ENCODE peak calls at places on chromosome 12, in ten cellular contexts. W, I, D, N, L, A, P, O, K and Y are unnamed samples. For H3K9me3 and H3K27me3, the result is how much of the 10 kb centered on the place peaks cover.

GRCh38 chr12:534216-534615 is 74.5 kb downstream of the B4GALNT3 start:
- DNase-seq in O (no peak), P (no peak), K (no peak), L (no peak), N (no peak), W (no peak), I (no peak), D (no peak), A (no peak), Y (no peak)

GRCh38 chr12:130335517-130336392 is 1.9 kb upstream of the PIWIL1 start:
- DNase-seq in W (peak), K (no peak), O (peak), P (peak), L (peak), N (no peak), A (peak), D (no peak), I (no peak), Y (peak)

GRCh38 chr12:7130537-7130790 is 293 bp downstream of the CLSTN3 start:
- DNase-seq in D (no peak), N (no peak), A (no peak), O (no peak), L (no peak), P (no peak), K (no peak), W (no peak), I (no peak), Y (no peak)

GRCh38 chr12:77357654-77358053 is 292.3 kb upstream of the E2F7 start:
- DNase-seq in I (no peak), P (no peak), N (no peak), W (no peak), O (no peak), A (no peak), K (no peak), D (no peak), L (no peak), Y (no peak)

GRCh38 chr12:112126000-112126431 is 656 bp downstream of the TRAFD1 start:
- DNase-seq in N (no peak), L (no peak), O (no peak), A (no peak), K (no peak), P (no peak), D (no peak), W (no peak), I (no peak), Y (no peak)

GRCh38 chr12:25958254-25959068 is at the start of gene RASSF8:
- DNase-seq in L (no peak), W (peak), O (peak), N (no peak), K (peak), I (peak), D (no peak), A (peak), P (peak), Y (peak)

GRCh38 chr12:123095074-123095694 is 55.7 kb downstream of the PITPNM2 start:
- DNase-seq in K (peak), O (no peak), I (no peak), W (no peak), P (no peak), A (no peak), D (no peak), L (no peak), N (no peak), Y (peak)

GRCh38 chr12:116015525-116015924 is 262.0 kb downstream of the MED13L start:
- DNase-seq in L (no peak), N (no peak), P (peak), A (no peak), K (no peak), W (peak), I (no peak), D (no peak), O (no peak), Y (no peak)

GRCh38 chr12:1173806-1174617 is 183.0 kb downstream of the ERC1 start:
- DNase-seq in O (no peak), A (peak), W (no peak), K (no peak), N (no peak), L (no peak), P (no peak), I (no peak), D (no peak), Y (no peak)

GRCh38 chr12:116516657-116517056 is 42.5 kb upstream of the MAP1LC3B2 start:
- DNase-seq in I (no peak), L (no peak), N (no peak), O (no peak), D (no peak), W (no peak), K (no peak), A (no peak), P (no peak), Y (no peak)

GRCh38 chr12:68788554-68789143 is 19.3 kb upstream of the MDM2 start:
- DNase-seq in O (no peak), P (no peak), W (no peak), K (no peak), I (no peak), N (no peak), A (no peak), D (no peak), L (no peak), Y (no peak)

GRCh38 chr12:122523280-122523679 is 3.5 kb downstream of the RSRC2 start:
- DNase-seq in L (no peak), K (no peak), O (no peak), N (no peak), A (no peak), D (no peak), W (no peak), P (peak), I (no peak), Y (no peak)

GRCh38 chr12:5870183-5870582 is 74.9 kb downstream of the ANO2 start:
- DNase-seq in O (no peak), D (no peak), L (no peak), N (peak), P (no peak), W (no peak), K (no peak), I (no peak), A (no peak), Y (no peak)

GRCh38 chr12:109706398-109706746 is 7.3 kb upstream of the FAM222A start:
- DNase-seq in O (no peak), K (no peak), D (no peak), I (no peak), L (no peak), N (no peak), W (no peak), P (no peak), A (no peak), Y (no peak)
- H3K9me3 ChIP-seq in O (under half), K (under half), D (under half), I (under half), L (under half), N (under half), W (under half), P (under half), A (under half), Y (under half)

GRCh38 chr12:54059668-54060067 is 6.0 kb downstream of the HOXC4 start:
- DNase-seq in I (no peak), P (no peak), W (no peak), A (no peak), N (no peak), O (no peak), L (no peak), D (no peak), K (no peak), Y (no peak)
- H3K27me3 ChIP-seq in I (half or more), P (half or more), W (under half), A (half or more), N (under half), O (under half), L (under half), D (under half), K (under half), Y (under half)

DNA sequence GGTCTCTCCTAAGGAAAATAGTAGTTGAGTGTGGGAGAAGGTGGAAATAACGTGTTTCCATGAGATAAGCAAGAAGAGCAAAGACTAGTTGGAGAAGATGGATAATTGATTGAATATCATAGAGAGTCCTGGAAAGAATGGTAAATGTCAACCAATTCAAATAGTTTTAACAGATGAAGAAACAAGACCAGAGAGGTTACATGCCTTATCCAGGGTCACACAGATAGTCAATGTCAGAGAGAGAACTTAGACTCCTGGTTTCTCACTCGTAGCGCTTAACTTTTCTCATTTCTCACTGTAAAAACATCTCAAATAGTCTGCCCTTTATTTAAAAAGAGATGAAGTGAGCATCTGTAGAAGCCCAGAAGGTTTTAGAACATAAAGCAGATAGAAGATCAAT is 89.5 kb upstream of the ETV6 start:
- DNase-seq in N (no peak), I (no peak), K (no peak), P (no peak), L (no peak), A (no peak), O (no peak), D (no peak), W (no peak), Y (no peak)
- H3K4me3 ChIP-seq in N (no peak), I (no peak), K (no peak), P (no peak), L (no peak), A (no peak), O (no peak), D (no peak), W (no peak), Y (no peak)

DNA sequence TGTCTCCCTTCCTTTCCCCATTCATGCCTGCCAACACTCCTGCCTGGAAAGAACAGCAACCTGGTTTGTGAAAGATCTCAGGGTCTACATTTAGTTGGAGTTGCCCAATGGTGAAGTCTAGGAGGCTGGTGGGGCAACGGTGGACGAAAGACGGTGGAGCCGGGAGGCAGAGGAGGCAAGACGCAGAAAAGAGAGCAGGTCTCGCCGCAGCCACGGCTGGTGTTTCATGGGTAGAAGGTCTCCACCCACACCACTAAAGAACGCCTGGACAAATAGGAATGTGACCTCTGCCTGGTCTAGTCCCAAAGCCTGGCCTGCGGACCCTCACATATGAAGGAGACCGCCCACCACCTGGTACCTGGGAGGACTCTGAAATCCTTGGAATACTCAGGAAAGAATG is 185.6 kb downstream of the ALG10 start:
- DNase-seq in A (no peak), K (no peak), D (no peak), O (no peak), L (no peak), N (peak), P (no peak), I (no peak), W (no peak), Y (no peak)
- H3K9me3 ChIP-seq in A (under half), K (under half), D (under half), O (under half), L (under half), N (under half), P (half or more), I (under half), W (under half), Y (under half)

GRCh38 chr12:67697443-67697842 is 48.9 kb downstream of the DYRK2 start:
- DNase-seq in D (no peak), P (no peak), O (no peak), A (no peak), K (no peak), L (peak), N (no peak), I (no peak), W (peak), Y (no peak)
- H3K27me3 ChIP-seq in D (under half), P (under half), O (under half), A (under half), K (under half), L (under half), N (under half), I (under half), W (under half), Y (under half)

DNA sequence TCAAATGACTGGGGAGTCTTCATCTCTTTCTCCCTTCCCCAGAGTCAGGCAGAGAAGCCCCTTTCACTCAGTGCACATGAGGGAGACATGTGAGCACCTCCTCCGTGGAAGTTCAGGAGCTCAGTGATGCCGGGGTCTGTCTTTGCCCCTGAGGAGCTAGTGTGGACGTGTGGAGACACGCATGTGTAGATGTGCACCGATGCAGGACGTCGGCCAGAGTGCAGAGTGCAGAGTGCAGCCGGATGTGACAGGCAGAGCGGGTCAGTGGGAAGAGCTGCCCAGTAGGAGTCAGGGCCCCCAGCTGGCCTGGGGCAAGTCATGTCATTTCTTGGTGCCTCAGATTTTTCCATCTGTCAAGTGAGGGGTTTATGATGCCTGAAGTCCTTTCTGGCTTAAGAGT is 20.7 kb downstream of the TSPAN9 start:
- DNase-seq in W (no peak), O (no peak), L (no peak), K (no peak), D (no peak), N (no peak), P (no peak), A (no peak), I (no peak), Y (no peak)
- H3K4me3 ChIP-seq in W (no peak), O (no peak), L (no peak), K (peak), D (no peak), N (no peak), P (no peak), A (no peak), I (peak), Y (no peak)

DNA sequence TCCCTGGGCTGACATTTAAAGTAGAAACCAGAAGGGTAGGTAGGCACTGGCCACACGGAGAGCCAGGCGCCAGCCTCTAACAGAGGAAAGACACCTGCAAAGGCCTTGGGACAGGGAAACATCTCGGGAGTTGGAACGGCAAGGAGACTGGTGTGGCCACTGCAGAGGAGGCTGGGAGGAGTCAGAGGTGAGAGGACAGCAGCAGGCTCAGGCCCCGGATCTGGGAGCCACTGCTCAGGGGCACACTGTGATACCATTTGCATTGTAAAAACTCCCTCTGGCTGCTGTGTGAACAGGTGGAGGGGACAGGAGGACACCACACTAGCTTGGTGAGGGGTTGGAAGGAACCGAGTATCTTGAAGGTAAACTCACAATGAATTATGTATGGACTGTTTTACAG is 2.7 kb downstream of the ANHX start:
- DNase-seq in P (no peak), I (no peak), O (no peak), K (no peak), D (no peak), A (no peak), L (no peak), W (no peak), N (no peak), Y (no peak)
- H3K9me3 ChIP-seq in P (half or more), I (under half), O (under half), K (under half), D (under half), A (under half), L (under half), W (under half), N (under half), Y (under half)

GRCh38 chr12:127898616-127899015 is 368.4 kb upstream of the TMEM132C start:
- DNase-seq in W (no peak), K (no peak), O (no peak), N (no peak), L (no peak), I (no peak), D (no peak), P (no peak), A (no peak), Y (no peak)

GRCh38 chr12:127888948-127889347 is 378.0 kb upstream of the TMEM132C start:
- DNase-seq in P (no peak), O (no peak), W (no peak), N (no peak), L (no peak), K (no peak), A (no peak), I (no peak), D (no peak), Y (no peak)

GRCh38 chr12:127899981-127900380 is 367.0 kb upstream of the TMEM132C start:
- DNase-seq in I (no peak), O (no peak), N (no peak), K (no peak), P (no peak), D (no peak), W (no peak), A (no peak), L (no peak), Y (no peak)

GRCh38 chr12:127893875-127894635 is 372.9 kb upstream of the TMEM132C start:
- DNase-seq in O (no peak), A (no peak), P (no peak), I (no peak), N (no peak), D (no peak), K (no peak), W (no peak), L (no peak), Y (no peak)
- H3K27me3 ChIP-seq in O (under half), A (under half), P (under half), I (under half), N (under half), D (under half), K (under half), W (under half), L (under half), Y (under half)

GRCh38 chr12:66716522-66716921 is 37.6 kb upstream of the GRIP1 start:
- DNase-seq in I (no peak), N (no peak), P (no peak), K (no peak), A (no peak), D (no peak), L (no peak), O (no peak), W (no peak), Y (no peak)

GRCh38 chr12:66717049-66717448 is 38.2 kb upstream of the GRIP1 start:
- DNase-seq in I (no peak), D (no peak), N (no peak), P (no peak), A (no peak), L (no peak), K (no peak), O (no peak), W (no peak), Y (no peak)

GRCh38 chr12:66709893-66710292 is 31.0 kb upstream of the GRIP1 start:
- DNase-seq in P (no peak), K (no peak), L (no peak), D (no peak), I (no peak), W (no peak), A (no peak), N (no peak), O (no peak), Y (no peak)

GRCh38 chr12:66713984-66714383 is 35.1 kb upstream of the GRIP1 start:
- DNase-seq in N (no peak), K (no peak), I (no peak), A (no peak), D (no peak), P (no peak), L (no peak), O (no peak), W (no peak), Y (no peak)

GRCh38 chr12:66714709-66715108 is 35.8 kb upstream of the GRIP1 start:
- DNase-seq in L (no peak), D (no peak), A (no peak), I (no peak), O (no peak), W (no peak), P (no peak), N (no peak), K (no peak), Y (no peak)
- H3K4me3 ChIP-seq in L (no peak), D (no peak), A (no peak), I (no peak), O (no peak), W (peak), P (no peak), N (no peak), K (no peak), Y (no peak)